ENCODE peak calls at places on chromosomes 4 and X, in five cellular contexts. E is transverse colon, H is kidney, A is pancreas, J is RWPE1. U is an unnamed sample.

GRCh38 chr4:153497988-153498967 is 32.1 kb downstream of the TMEM131L start:
- DNase-seq in E (no peak), H (no peak), A (no peak), J (no peak), U (no peak)

GRCh38 chr4:125735107-125735506 is 420.4 kb downstream of the FAT4 start:
- DNase-seq in E (no peak), H (no peak), A (peak), J (peak), U (no peak)

GRCh38 chr4:76981649-76982048 is 32.1 kb downstream of the SEPTIN11 start:
- DNase-seq in E (no peak), H (no peak), A (no peak), J (no peak), U (no peak)

GRCh38 chr4:152850377-152850776 is 70.6 kb downstream of the ARFIP1 start:
- DNase-seq in E (no peak), H (peak), A (no peak), J (no peak), U (no peak)

GRCh38 chrX:120736989-120737388 is 107.1 kb upstream of the C1GALT1C1 start:
- DNase-seq in E (no peak), H (no peak), A (no peak), J (peak), U (no peak)

GRCh38 chr4:121307441-121308327 is 73.1 kb downstream of the QRFPR start:
- DNase-seq in E (peak), H (no peak), A (no peak), J (peak), U (no peak)

GRCh38 chr4:140049024-140049923 is 104.7 kb downstream of the MAML3 start:
- DNase-seq in E (peak), H (no peak), A (peak), J (no peak), U (no peak)

GRCh38 chr4:628346-628745 is 3.0 kb downstream of the PDE6B start:
- DNase-seq in E (no peak), H (no peak), A (no peak), J (no peak), U (no peak)

GRCh38 chr4:168782439-168782838 is 227.6 kb downstream of the CBR4 start:
- DNase-seq in E (no peak), H (no peak), A (no peak), J (no peak), U (no peak)

GRCh38 chrX:30973784-30974427 is 84.9 kb upstream of the TAB3 start:
- DNase-seq in E (no peak), H (no peak), A (no peak), J (no peak), U (no peak)

GRCh38 chr4:183471960-183472708 is 27.7 kb downstream of the CDKN2AIP start:
- DNase-seq in E (peak), H (peak), A (peak), J (peak), U (peak)

GRCh38 chr4:183469936-183470335 is 25.5 kb downstream of the CDKN2AIP start:
- DNase-seq in E (no peak), H (no peak), A (no peak), J (peak), U (no peak)

GRCh38 chr4:183469327-183469726 is 24.9 kb downstream of the CDKN2AIP start:
- DNase-seq in E (no peak), H (no peak), A (no peak), J (no peak), U (no peak)

GRCh38 chr4:183468210-183469095 is 24.0 kb downstream of the CDKN2AIP start:
- DNase-seq in E (no peak), H (no peak), A (no peak), J (peak), U (no peak)

DNA sequence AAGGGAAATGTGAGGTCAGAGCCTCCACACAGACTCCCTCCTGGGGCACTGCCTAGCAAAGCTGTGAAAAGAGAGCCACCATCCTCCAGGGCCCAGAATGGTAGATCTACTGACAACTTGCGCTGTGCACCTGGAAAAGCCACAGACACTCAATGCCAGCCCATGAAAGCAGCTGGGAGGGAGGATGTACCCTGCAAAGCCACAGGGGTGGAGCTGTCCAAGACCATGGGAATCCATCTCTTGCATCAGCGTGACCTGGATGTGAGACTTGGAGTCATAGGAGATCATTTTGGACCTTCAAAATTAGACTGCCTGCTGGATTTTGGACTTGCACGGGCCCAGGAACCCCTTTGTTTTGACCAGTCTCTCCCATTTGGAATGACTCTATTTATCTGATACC is 22.8 kb downstream of the CDKN2AIP start:
- DNase-seq in E (no peak), H (no peak), A (no peak), J (no peak), U (no peak)
- TF ChIP-seq CTCF in E (no peak), H (no peak), A (no peak), J (no peak), U (no peak)

GRCh38 chr4:123390846-123391456 is 5.6 kb upstream of the SPRY1 start:
- DNase-seq in E (no peak), H (no peak), A (no peak), J (no peak), U (no peak)
- TF ChIP-seq CTCF in E (peak), H (peak), A (peak), J (peak), U (peak)

GRCh38 chrX:10040961-10041360 is 73.8 kb downstream of the CLDN34 start:
- DNase-seq in E (no peak), H (no peak), A (no peak), J (no peak), U (peak)
- TF ChIP-seq CTCF in E (no peak), H (no peak), A (no peak), J (no peak), U (no peak)

GRCh38 chr4:173314715-173315114 is 19.4 kb downstream of the HMGB2 start:
- DNase-seq in E (no peak), H (no peak), A (no peak), J (no peak), U (no peak)

GRCh38 chr4:173319696-173320095 is 14.5 kb downstream of the HMGB2 start:
- DNase-seq in E (no peak), H (no peak), A (no peak), J (no peak), U (no peak)

GRCh38 chr4:173316060-173316459 is 18.1 kb downstream of the HMGB2 start:
- DNase-seq in E (no peak), H (no peak), A (no peak), J (no peak), U (no peak)

GRCh38 chr4:173318648-173319211 is 15.4 kb downstream of the HMGB2 start:
- DNase-seq in E (no peak), H (no peak), A (no peak), J (peak), U (no peak)

DNA sequence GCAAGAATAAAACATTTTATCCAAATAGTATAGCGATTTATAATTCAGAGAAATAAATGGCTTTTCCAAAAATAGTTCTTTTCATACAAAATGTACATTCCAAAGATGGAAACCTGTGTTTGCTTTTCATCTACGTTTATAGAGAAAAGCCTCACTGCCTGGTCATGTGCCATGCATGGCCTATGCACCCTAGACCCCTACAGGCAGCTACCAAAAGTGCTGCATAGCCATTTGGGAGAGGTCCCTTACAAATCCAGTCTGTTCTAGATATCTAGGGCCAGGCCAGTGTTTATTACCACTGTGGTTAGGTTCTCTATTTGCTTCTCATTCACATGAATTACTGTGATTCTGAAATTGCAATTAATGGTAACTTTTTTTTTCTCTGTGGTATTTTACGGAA is 17.2 kb downstream of the HMGB2 start:
- DNase-seq in E (no peak), H (no peak), A (no peak), J (no peak), U (no peak)
- TF ChIP-seq CTCF in E (no peak), H (no peak), A (no peak), J (no peak), U (peak)

GRCh38 chrX:19512359-19512758 is 2.9 kb downstream of the MAP3K15 start:
- DNase-seq in E (no peak), H (no peak), A (no peak), J (no peak), U (no peak)

GRCh38 chrX:19515615-19516105 is 352 bp upstream of the MAP3K15 start:
- DNase-seq in E (no peak), H (no peak), A (no peak), J (no peak), U (no peak)

GRCh38 chrX:19513383-19513782 is 1.9 kb downstream of the MAP3K15 start:
- DNase-seq in E (no peak), H (no peak), A (peak), J (no peak), U (no peak)

GRCh38 chrX:19512961-19513360 is 2.3 kb downstream of the MAP3K15 start:
- DNase-seq in E (no peak), H (no peak), A (no peak), J (no peak), U (no peak)

DNA sequence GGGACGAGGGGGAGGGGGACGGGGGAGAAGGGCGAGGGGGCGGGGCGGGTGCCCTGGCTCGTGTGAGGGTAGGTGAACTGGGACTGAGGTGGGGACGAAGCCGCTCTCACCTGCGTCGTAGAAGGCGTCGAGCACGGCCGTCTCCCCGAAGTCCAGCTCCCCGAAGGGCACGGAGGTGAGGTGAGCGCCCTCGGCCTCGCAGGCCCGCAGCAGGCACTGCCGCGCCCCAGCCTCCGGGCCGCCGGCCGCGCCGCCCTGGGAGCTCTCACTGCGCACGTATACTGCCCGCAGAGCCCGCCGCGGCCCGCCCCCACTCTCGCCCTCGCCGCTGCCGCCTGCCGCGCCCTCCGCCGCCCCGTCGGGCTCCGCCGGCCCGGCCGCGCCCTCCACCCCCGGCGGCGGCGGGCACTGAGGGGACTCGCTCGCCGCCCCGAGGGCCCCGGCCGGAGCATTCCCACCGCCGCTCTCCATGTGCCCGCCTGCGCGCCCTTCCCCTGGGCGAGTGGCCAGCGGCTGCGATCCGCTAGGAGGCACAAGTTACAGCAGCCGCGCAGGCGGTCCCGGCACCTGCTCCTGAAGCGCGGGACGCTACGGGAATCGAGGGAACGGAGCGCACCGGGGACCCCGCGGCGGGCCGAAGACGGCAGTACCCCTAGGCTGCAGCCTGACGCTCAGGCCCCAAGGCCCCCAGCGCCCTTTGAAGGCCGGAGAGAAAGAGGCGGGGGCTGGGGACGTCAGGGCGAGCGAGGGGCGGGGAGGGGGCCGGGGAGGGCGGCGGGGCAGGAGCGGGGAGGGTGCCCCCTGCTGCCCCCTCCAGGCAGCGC is at the start of gene MAP3K15:
- DNase-seq in E (peak), H (peak), A (peak), J (no peak), U (no peak)
- TF ChIP-seq CTCF in E (no peak), H (no peak), A (no peak), J (no peak), U (no peak)

GRCh38 chrX:102950908-102951866 is 14.1 kb downstream of the RAB40AL start:
- DNase-seq in E (peak), H (no peak), A (peak), J (peak), U (no peak)
- TF ChIP-seq CTCF in E (peak), H (peak), A (peak), J (peak), U (peak)

DNA sequence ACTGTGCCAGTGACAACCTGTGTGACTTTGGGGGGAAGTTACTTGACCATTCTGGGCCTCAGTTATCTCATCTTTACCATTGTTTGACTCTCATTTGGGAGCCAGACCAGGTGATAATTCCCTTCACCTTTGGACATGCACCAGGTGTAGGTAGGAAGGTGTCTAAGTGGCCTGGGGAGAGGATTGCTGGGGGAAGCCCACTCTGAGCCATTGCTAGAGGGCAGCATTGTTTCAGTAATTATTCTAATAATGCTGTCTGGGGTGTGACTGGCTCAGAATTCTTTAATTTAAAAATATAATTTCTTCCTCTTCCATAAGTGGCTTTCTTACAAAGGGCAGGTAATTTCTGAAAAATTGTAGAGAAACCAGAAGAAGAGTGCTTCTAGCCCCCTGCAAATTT is 104.3 kb downstream of the RTL9 start:
- DNase-seq in E (no peak), H (no peak), A (no peak), J (peak), U (no peak)
- TF ChIP-seq CTCF in E (no peak), H (no peak), A (no peak), J (no peak), U (peak)

GRCh38 chr4:15958562-15958961 is 4.4 kb downstream of the FGFBP2 start:
- DNase-seq in E (no peak), H (no peak), A (no peak), J (no peak), U (no peak)

GRCh38 chr4:15956179-15956850 is 6.7 kb downstream of the FGFBP2 start:
- DNase-seq in E (peak), H (peak), A (peak), J (peak), U (no peak)

GRCh38 chr4:15951781-15952180 is 11.2 kb downstream of the FGFBP2 start:
- DNase-seq in E (no peak), H (no peak), A (no peak), J (no peak), U (no peak)

GRCh38 chr4:15953625-15954024 is 9.3 kb downstream of the FGFBP2 start:
- DNase-seq in E (no peak), H (no peak), A (no peak), J (no peak), U (no peak)

DNA sequence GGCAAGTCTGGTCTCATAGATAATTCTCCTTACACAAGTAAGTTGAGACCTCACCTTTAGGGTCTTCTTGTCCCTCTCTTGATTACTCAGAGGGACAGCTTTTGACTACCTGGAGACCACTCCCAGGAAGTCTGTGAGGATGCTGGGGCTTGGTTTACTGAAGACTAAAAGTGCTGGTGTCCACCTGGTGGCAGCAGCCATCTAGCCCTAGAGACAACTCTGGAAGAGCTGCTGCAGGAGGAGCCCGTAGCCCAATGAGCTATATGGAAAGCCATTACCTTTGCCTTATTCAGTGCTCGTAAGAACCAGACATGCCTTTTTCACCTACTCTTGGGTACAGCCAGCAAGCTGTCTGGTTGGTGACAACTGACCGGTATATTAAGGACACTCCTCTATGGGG is 7.3 kb downstream of the FGFBP2 start:
- DNase-seq in E (no peak), H (no peak), A (no peak), J (no peak), U (no peak)
- TF ChIP-seq CTCF in E (no peak), H (no peak), A (no peak), J (no peak), U (no peak)